ENCODE peak calls at places on chromosomes 5 and 9, in four cellular contexts. B, K, R and Y are unnamed samples.

GRCh38 chr9:108703414-108703813 is 152.4 kb downstream of the ACTL7B start:
- DNase-seq in B (no peak), K (no peak), R (no peak), Y (no peak)

GRCh38 chr5:160167623-160168165 is 48.4 kb upstream of the PWWP2A start:
- DNase-seq in B (no peak), K (no peak), R (no peak), Y (no peak)

GRCh38 chr5:133154274-133155088 is 102.7 kb downstream of the HSPA4 start:
- DNase-seq in B (no peak), K (no peak), R (no peak), Y (no peak)

GRCh38 chr5:78613756-78614155 is 34.8 kb downstream of the LHFPL2 start:
- DNase-seq in B (no peak), K (no peak), R (no peak), Y (no peak)

GRCh38 chr9:91778031-91778430 is 172.0 kb downstream of the ROR2 start:
- DNase-seq in B (no peak), K (no peak), R (no peak), Y (no peak)

GRCh38 chr5:75006821-75007536 is 45.4 kb downstream of the GCNT4 start:
- DNase-seq in B (no peak), K (no peak), R (no peak), Y (no peak)

GRCh38 chr5:73497537-73498056 is 645 bp upstream of the BTF3 start:
- DNase-seq in B (no peak), K (no peak), R (no peak), Y (no peak)

GRCh38 chr5:96968614-96969013 is 32.7 kb downstream of the LNPEP start:
- DNase-seq in B (no peak), K (no peak), R (no peak), Y (no peak)

GRCh38 chr5:1363581-1363980 is 18.7 kb upstream of the CLPTM1L start:
- DNase-seq in B (no peak), K (no peak), R (no peak), Y (no peak)

GRCh38 chr5:14105717-14106435 is 37.3 kb upstream of the TRIO start:
- DNase-seq in B (no peak), K (peak; percentile 82), R (no peak), Y (no peak)

GRCh38 chr5:64977779-64978178 is 209.0 kb downstream of the CWC27 start:
- DNase-seq in B (no peak), K (no peak), R (no peak), Y (no peak)

GRCh38 chr5:174294891-174295620 is 249.6 kb downstream of the NSG2 start:
- DNase-seq in B (no peak), K (no peak), R (no peak), Y (no peak)

GRCh38 chr9:80811662-80812061 is 877.7 kb downstream of the TLE1 start:
- DNase-seq in B (no peak), K (no peak), R (no peak), Y (no peak)

GRCh38 chr5:78896128-78896527 is 89.0 kb downstream of the ARSB start:
- DNase-seq in B (no peak), K (no peak), R (no peak), Y (no peak)

GRCh38 chr9:101514056-101514455 is 19.6 kb upstream of the RNF20 start:
- DNase-seq in B (no peak), K (peak; percentile 30), R (no peak), Y (no peak)

GRCh38 chr5:1009359-1010180 is 968 bp downstream of the NKD2 start:
- DNase-seq in B (no peak), K (no peak), R (no peak), Y (no peak)

GRCh38 chr9:96217756-96218693 is 84.0 kb downstream of the HSD17B3 start:
- DNase-seq in B (peak; percentile 63), K (peak; percentile 13), R (peak; percentile 46), Y (peak; percentile 73)

GRCh38 chr5:1793966-1794895 is 5.4 kb downstream of the MRPL36 start:
- DNase-seq in B (no peak), K (no peak), R (no peak), Y (no peak)

GRCh38 chr5:56616454-56617160 is 198.7 kb upstream of the MAP3K1 start:
- DNase-seq in B (no peak), K (no peak), R (no peak), Y (no peak)

GRCh38 chr9:9790216-9790872 is 822.5 kb downstream of the PTPRD start:
- DNase-seq in B (peak; percentile 6), K (no peak), R (peak; percentile 21), Y (peak; percentile 58)